ENCODE peak calls at places on chromosomes 5 and 9, in five cellular contexts. One of them, this sample, is unnamed.

GRCh38 chr9:70639853-70640814 is 225.7 kb upstream of the KLF9 start:
- DNase-seq in A549: peak; percentile 50
- DNase-seq in HCT116: peak; percentile 22
- DNase-seq in astrocyte of the cerebellum: peak; percentile 55
- DNase-seq in dorsolateral prefrontal cortex: peak; percentile 42
- DNase-seq in this sample: peak; percentile 71

GRCh38 chr9:1453636-1454035 is 403.5 kb downstream of the DMRT2 start:
- DNase-seq in HCT116: no peak
- DNase-seq in astrocyte of the cerebellum: no peak
- DNase-seq in A549: no peak
- DNase-seq in dorsolateral prefrontal cortex: no peak
- DNase-seq in this sample: no peak

GRCh38 chr9:32247173-32247572 is 137.3 kb upstream of the ACO1 start:
- DNase-seq in HCT116: no peak
- DNase-seq in A549: no peak
- DNase-seq in dorsolateral prefrontal cortex: no peak
- DNase-seq in astrocyte of the cerebellum: no peak
- DNase-seq in this sample: no peak

GRCh38 chr9:86944974-86945867 is 2.1 kb downstream of the GAS1 start:
- DNase-seq in HCT116: no peak
- DNase-seq in dorsolateral prefrontal cortex: no peak
- DNase-seq in astrocyte of the cerebellum: no peak
- DNase-seq in A549: no peak
- DNase-seq in this sample: no peak

GRCh38 chr9:80957806-80958205 is 731.5 kb downstream of the TLE1 start:
- DNase-seq in HCT116: no peak
- DNase-seq in astrocyte of the cerebellum: no peak
- DNase-seq in dorsolateral prefrontal cortex: no peak
- DNase-seq in A549: no peak
- DNase-seq in this sample: no peak

GRCh38 chr9:107737987-107738743 is 248.6 kb upstream of the KLF4 start:
- DNase-seq in HCT116: no peak
- DNase-seq in dorsolateral prefrontal cortex: no peak
- DNase-seq in astrocyte of the cerebellum: no peak
- DNase-seq in A549: no peak
- DNase-seq in this sample: peak; percentile 94

GRCh38 chr5:159156839-159157238 is 52.5 kb downstream of the RNF145 start:
- DNase-seq in HCT116: peak; percentile 57
- DNase-seq in A549: peak; percentile 81
- DNase-seq in astrocyte of the cerebellum: peak; percentile 75
- DNase-seq in dorsolateral prefrontal cortex: no peak
- DNase-seq in this sample: peak; percentile 84

GRCh38 chr5:116573617-116574431 is 799 bp downstream of the SEMA6A start:
- DNase-seq in astrocyte of the cerebellum: no peak
- DNase-seq in A549: peak; percentile 7
- DNase-seq in dorsolateral prefrontal cortex: peak; percentile 38
- DNase-seq in HCT116: no peak
- DNase-seq in this sample: peak; percentile 19

GRCh38 chr5:31133488-31133887 is 60.0 kb upstream of the CDH6 start:
- DNase-seq in A549: no peak
- DNase-seq in dorsolateral prefrontal cortex: no peak
- DNase-seq in HCT116: no peak
- DNase-seq in astrocyte of the cerebellum: peak; percentile 76
- DNase-seq in this sample: no peak

GRCh38 chr5:370959-371810 is 49.7 kb downstream of the AHRR start:
- DNase-seq in A549: no peak
- DNase-seq in HCT116: no peak
- DNase-seq in dorsolateral prefrontal cortex: no peak
- DNase-seq in astrocyte of the cerebellum: no peak
- DNase-seq in this sample: no peak

GRCh38 chr9:86408121-86408520 is 53.9 kb upstream of the TUT7 start:
- DNase-seq in A549: no peak
- DNase-seq in astrocyte of the cerebellum: no peak
- DNase-seq in dorsolateral prefrontal cortex: no peak
- DNase-seq in HCT116: no peak
- DNase-seq in this sample: peak; percentile 27

GRCh38 chr9:19049872-19050636 is 827 bp downstream of the RRAGA start:
- DNase-seq in HCT116: no peak
- DNase-seq in A549: no peak
- DNase-seq in astrocyte of the cerebellum: peak; percentile 18
- DNase-seq in dorsolateral prefrontal cortex: no peak
- DNase-seq in this sample: peak; percentile 46

GRCh38 chr9:136095028-136095494 is at the start of gene NACC2:
- DNase-seq in astrocyte of the cerebellum: no peak
- DNase-seq in dorsolateral prefrontal cortex: no peak
- DNase-seq in HCT116: no peak
- DNase-seq in A549: peak; percentile 69
- DNase-seq in this sample: peak; percentile 68

GRCh38 chr5:43121565-43122484 is 1.1 kb downstream of the ZNF131 start:
- DNase-seq in dorsolateral prefrontal cortex: no peak
- DNase-seq in HCT116: no peak
- DNase-seq in A549: peak; percentile 46
- DNase-seq in astrocyte of the cerebellum: no peak
- DNase-seq in this sample: peak; percentile 75

GRCh38 chr9:95666096-95666784 is 149.5 kb upstream of the PTCH1 start:
- DNase-seq in A549: no peak
- DNase-seq in HCT116: no peak
- DNase-seq in astrocyte of the cerebellum: no peak
- DNase-seq in dorsolateral prefrontal cortex: no peak
- DNase-seq in this sample: no peak

GRCh38 chr5:58002318-58002717 is 457.6 kb downstream of the PLK2 start:
- DNase-seq in dorsolateral prefrontal cortex: no peak
- DNase-seq in HCT116: no peak
- DNase-seq in astrocyte of the cerebellum: no peak
- DNase-seq in A549: peak; percentile 7
- DNase-seq in this sample: no peak

GRCh38 chr9:6758418-6759113 is 793 bp downstream of the KDM4C start:
- DNase-seq in astrocyte of the cerebellum: no peak
- DNase-seq in A549: peak; percentile 61
- DNase-seq in HCT116: peak; percentile 8
- DNase-seq in dorsolateral prefrontal cortex: peak; percentile 48
- DNase-seq in this sample: no peak

GRCh38 chr5:177612215-177612673 is 12.3 kb downstream of the B4GALT7 start:
- DNase-seq in astrocyte of the cerebellum: no peak
- DNase-seq in HCT116: no peak
- DNase-seq in dorsolateral prefrontal cortex: peak; percentile 30
- DNase-seq in A549: no peak
- DNase-seq in this sample: no peak

GRCh38 chr5:128228506-128228905 is 144.9 kb downstream of the SLC12A2 start:
- DNase-seq in HCT116: no peak
- DNase-seq in A549: no peak
- DNase-seq in dorsolateral prefrontal cortex: no peak
- DNase-seq in astrocyte of the cerebellum: peak; percentile 75
- DNase-seq in this sample: peak; percentile 68

GRCh38 chr9:92245005-92245797 is 48.3 kb downstream of the IARS1 start:
- DNase-seq in dorsolateral prefrontal cortex: no peak
- DNase-seq in HCT116: no peak
- DNase-seq in A549: no peak
- DNase-seq in astrocyte of the cerebellum: peak; percentile 12
- DNase-seq in this sample: peak; percentile 73

GRCh38 chr9:133882849-133883248 is 109.3 kb downstream of the VAV2 start:
- DNase-seq in A549: no peak
- DNase-seq in dorsolateral prefrontal cortex: no peak
- DNase-seq in astrocyte of the cerebellum: no peak
- DNase-seq in HCT116: no peak
- DNase-seq in this sample: no peak

GRCh38 chr5:154611341-154611767 is 133.3 kb upstream of the HAND1 start:
- DNase-seq in dorsolateral prefrontal cortex: no peak
- DNase-seq in HCT116: no peak
- DNase-seq in A549: no peak
- DNase-seq in astrocyte of the cerebellum: no peak
- DNase-seq in this sample: no peak

GRCh38 chr5:153798830-153799229 is 239.9 kb downstream of the FAM114A2 start:
- DNase-seq in dorsolateral prefrontal cortex: no peak
- DNase-seq in astrocyte of the cerebellum: no peak
- DNase-seq in HCT116: no peak
- DNase-seq in A549: no peak
- DNase-seq in this sample: no peak

GRCh38 chr5:172548311-172548731 is 92.7 kb upstream of the NEURL1B start:
- DNase-seq in A549: no peak
- DNase-seq in dorsolateral prefrontal cortex: no peak
- DNase-seq in astrocyte of the cerebellum: no peak
- DNase-seq in HCT116: no peak
- DNase-seq in this sample: no peak

GRCh38 chr5:16934669-16935068 is 1.4 kb downstream of the MYO10 start:
- DNase-seq in A549: no peak
- DNase-seq in HCT116: no peak
- DNase-seq in astrocyte of the cerebellum: no peak
- DNase-seq in dorsolateral prefrontal cortex: no peak
- DNase-seq in this sample: peak; percentile 43

GRCh38 chr9:133792721-133793470 is 54.7 kb upstream of the SARDH start:
- DNase-seq in A549: peak; percentile 70
- DNase-seq in astrocyte of the cerebellum: peak; percentile 20
- DNase-seq in dorsolateral prefrontal cortex: peak; percentile 63
- DNase-seq in HCT116: peak; percentile 16
- DNase-seq in this sample: peak; percentile 74

GRCh38 chr9:77944556-77945261 is 86.9 kb downstream of the GNAQ start:
- DNase-seq in astrocyte of the cerebellum: no peak
- DNase-seq in A549: peak; percentile 13
- DNase-seq in HCT116: no peak
- DNase-seq in dorsolateral prefrontal cortex: no peak
- DNase-seq in this sample: peak; percentile 21

GRCh38 chr5:91038180-91038808 is 344.8 kb downstream of the ARRDC3 start:
- DNase-seq in HCT116: no peak
- DNase-seq in A549: no peak
- DNase-seq in astrocyte of the cerebellum: no peak
- DNase-seq in dorsolateral prefrontal cortex: no peak
- DNase-seq in this sample: no peak

GRCh38 chr5:38208782-38209378 is 49.5 kb upstream of the EGFLAM start:
- DNase-seq in A549: peak; percentile 61
- DNase-seq in astrocyte of the cerebellum: peak; percentile 24
- DNase-seq in HCT116: peak; percentile 47
- DNase-seq in dorsolateral prefrontal cortex: no peak
- DNase-seq in this sample: peak; percentile 71

GRCh38 chr5:95861221-95861857 is 38.8 kb upstream of the GLRX start:
- DNase-seq in HCT116: peak; percentile 24
- DNase-seq in dorsolateral prefrontal cortex: no peak
- DNase-seq in astrocyte of the cerebellum: peak; percentile 83
- DNase-seq in A549: peak; percentile 90
- DNase-seq in this sample: peak; percentile 100

GRCh38 chr5:111063709-111064322 is 7.7 kb upstream of the TSLP start:
- DNase-seq in dorsolateral prefrontal cortex: no peak
- DNase-seq in A549: peak; percentile 36
- DNase-seq in astrocyte of the cerebellum: no peak
- DNase-seq in HCT116: peak; percentile 31
- DNase-seq in this sample: peak; percentile 24

GRCh38 chr5:128498844-128499455 is 39.1 kb downstream of the FBN2 start:
- DNase-seq in HCT116: peak; percentile 40
- DNase-seq in A549: peak; percentile 61
- DNase-seq in dorsolateral prefrontal cortex: no peak
- DNase-seq in astrocyte of the cerebellum: peak; percentile 85
- DNase-seq in this sample: peak; percentile 78

GRCh38 chr9:127586537-127586936 is 25.5 kb upstream of the STXBP1 start:
- DNase-seq in dorsolateral prefrontal cortex: peak; percentile 76
- DNase-seq in HCT116: no peak
- DNase-seq in astrocyte of the cerebellum: no peak
- DNase-seq in A549: peak; percentile 82
- DNase-seq in this sample: peak; percentile 85

GRCh38 chr9:114504341-114505186 is 709 bp downstream of the WHRN start:
- DNase-seq in astrocyte of the cerebellum: no peak
- DNase-seq in HCT116: peak; percentile 18
- DNase-seq in A549: peak; percentile 60
- DNase-seq in dorsolateral prefrontal cortex: peak; percentile 38
- DNase-seq in this sample: peak; percentile 42

GRCh38 chr9:132722564-132723065 is 52.4 kb downstream of the GTF3C4 start:
- DNase-seq in astrocyte of the cerebellum: no peak
- DNase-seq in dorsolateral prefrontal cortex: no peak
- DNase-seq in A549: no peak
- DNase-seq in HCT116: no peak
- DNase-seq in this sample: no peak
- H3K4me3 ChIP-seq in astrocyte of the cerebellum: no peak overlapping the region
- H3K4me3 ChIP-seq in dorsolateral prefrontal cortex: no peak overlapping the region
- H3K4me3 ChIP-seq in A549: no peak overlapping the region
- H3K4me3 ChIP-seq in HCT116: no peak overlapping the region
- H3K4me3 ChIP-seq in this sample: no peak overlapping the region

GRCh38 chr9:37373621-37374020 is 48.9 kb upstream of the GRHPR start:
- DNase-seq in HCT116: no peak
- DNase-seq in dorsolateral prefrontal cortex: no peak
- DNase-seq in A549: no peak
- DNase-seq in astrocyte of the cerebellum: no peak
- DNase-seq in this sample: no peak
- TF ChIP-seq CTCF in HCT116: no peak
- TF ChIP-seq CTCF in dorsolateral prefrontal cortex: no peak
- TF ChIP-seq CTCF in A549: no peak
- TF ChIP-seq CTCF in astrocyte of the cerebellum: no peak
- TF ChIP-seq CTCF in this sample: no peak

DNA sequence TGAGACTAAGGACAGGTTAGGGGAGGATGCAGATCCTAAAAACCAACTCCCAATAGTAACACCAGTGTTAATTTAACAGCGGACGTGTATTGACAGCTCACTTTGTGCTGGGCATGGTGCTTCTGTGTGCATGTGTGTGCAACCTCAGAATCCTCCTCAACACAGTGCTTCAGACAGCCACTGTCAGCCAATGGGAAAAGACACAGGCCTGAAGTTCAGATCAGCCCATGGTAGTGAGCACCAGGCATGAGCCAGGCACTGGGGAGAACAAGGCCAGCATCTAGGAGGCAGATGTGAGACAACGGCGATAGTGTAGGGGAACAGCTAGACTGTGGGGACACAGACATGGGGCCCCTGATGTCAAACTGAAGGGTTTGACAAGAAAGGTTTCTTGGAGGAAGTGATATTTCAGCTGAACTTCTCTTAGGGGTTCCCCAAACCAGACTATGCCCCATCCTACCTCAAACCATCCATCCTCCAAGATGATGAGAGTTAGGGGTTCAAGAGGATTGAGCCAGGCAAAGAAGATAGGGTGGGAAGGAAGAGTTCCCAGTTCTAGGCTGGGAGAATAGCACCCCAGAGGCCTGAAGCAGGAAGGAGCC is 71.5 kb upstream of the PSD2 start:
- DNase-seq in HCT116: no peak
- DNase-seq in astrocyte of the cerebellum: no peak
- DNase-seq in A549: no peak
- DNase-seq in dorsolateral prefrontal cortex: no peak
- DNase-seq in this sample: no peak
- H3K4me3 ChIP-seq in HCT116: no peak overlapping the region
- H3K4me3 ChIP-seq in astrocyte of the cerebellum: no peak overlapping the region
- H3K4me3 ChIP-seq in A549: no peak overlapping the region
- H3K4me3 ChIP-seq in dorsolateral prefrontal cortex: no peak overlapping the region
- H3K4me3 ChIP-seq in this sample: no peak overlapping the region

GRCh38 chr9:12813533-12813932 is 38.7 kb downstream of the LURAP1L start:
- DNase-seq in astrocyte of the cerebellum: no peak
- DNase-seq in dorsolateral prefrontal cortex: no peak
- DNase-seq in HCT116: no peak
- DNase-seq in A549: no peak
- DNase-seq in this sample: no peak

GRCh38 chr9:12814877-12815237 is 40.0 kb downstream of the LURAP1L start:
- DNase-seq in HCT116: no peak
- DNase-seq in dorsolateral prefrontal cortex: no peak
- DNase-seq in A549: no peak
- DNase-seq in astrocyte of the cerebellum: no peak
- DNase-seq in this sample: no peak

GRCh38 chr9:12815895-12816294 is 41.1 kb downstream of the LURAP1L start:
- DNase-seq in HCT116: no peak
- DNase-seq in astrocyte of the cerebellum: no peak
- DNase-seq in dorsolateral prefrontal cortex: no peak
- DNase-seq in A549: peak; percentile 31
- DNase-seq in this sample: peak; percentile 87

GRCh38 chr9:12812710-12813109 is 37.9 kb downstream of the LURAP1L start:
- DNase-seq in HCT116: no peak
- DNase-seq in dorsolateral prefrontal cortex: no peak
- DNase-seq in A549: no peak
- DNase-seq in astrocyte of the cerebellum: no peak
- DNase-seq in this sample: no peak

GRCh38 chr9:12813960-12814876 is 39.4 kb downstream of the LURAP1L start:
- DNase-seq in dorsolateral prefrontal cortex: peak; percentile 42
- DNase-seq in astrocyte of the cerebellum: peak; percentile 94
- DNase-seq in A549: peak; percentile 96
- DNase-seq in HCT116: peak; percentile 97
- DNase-seq in this sample: peak; percentile 100
- TF ChIP-seq CTCF in dorsolateral prefrontal cortex: peak; percentile 14
- TF ChIP-seq CTCF in astrocyte of the cerebellum: peak; percentile 57
- TF ChIP-seq CTCF in A549: peak; percentile 6
- TF ChIP-seq CTCF in HCT116: no peak
- TF ChIP-seq CTCF in this sample: peak; percentile 40